ENCODE peak calls at places on chromosomes 12 and 14, in nine cellular contexts. K, W, N, M, X, L, S, A and T are unnamed samples.
A peak's percentile ranks its signal among the peaks of the same experiment; 100 is the strongest.

GRCh38 chr12:103858953-103859601 is 18.0 kb upstream of the NT5DC3 start:
- DNase-seq in K (peak; percentile 87), L (no peak), W (peak; percentile 38), A (no peak), X (peak; percentile 66), N (no peak), S (no peak), M (no peak), T (no peak)

GRCh38 chr12:112001555-112001954 is 11.4 kb downstream of the TMEM116 start:
- DNase-seq in S (no peak), K (no peak), A (no peak), M (no peak), L (no peak), N (no peak), X (no peak), W (no peak), T (no peak)

GRCh38 chr12:106919910-106920544 is 35.7 kb upstream of the TMEM263 start:
- DNase-seq in M (no peak), W (no peak), X (peak; percentile 15), N (peak; percentile 45), S (peak; percentile 29), A (no peak), K (no peak), L (peak; percentile 69), T (peak; percentile 57)

GRCh38 chr12:71710276-71711125 is 24.6 kb downstream of the TMEM19 start:
- DNase-seq in M (no peak), S (no peak), L (no peak), A (no peak), W (no peak), K (peak; percentile 45), X (no peak), N (no peak), T (no peak)

GRCh38 chr14:29240046-29240445 is 473.5 kb downstream of the FOXG1 start:
- DNase-seq in S (no peak), M (no peak), N (no peak), A (no peak), K (no peak), W (no peak), X (no peak), L (no peak), T (no peak)

GRCh38 chr12:9782547-9783382 is 22.1 kb upstream of the CD69 start:
- DNase-seq in A (no peak), W (no peak), K (no peak), S (no peak), X (no peak), M (no peak), N (no peak), L (no peak), T (no peak)

GRCh38 chr12:1533602-1534304 is 60.6 kb downstream of the FBXL14 start:
- DNase-seq in S (no peak), A (peak; percentile 74), M (no peak), L (peak; percentile 4), X (no peak), N (peak; percentile 50), W (no peak), K (no peak), T (no peak)

GRCh38 chr14:104120281-104120741 is 18.1 kb upstream of the KIF26A start:
- DNase-seq in N (no peak), M (no peak), L (no peak), K (no peak), X (no peak), A (no peak), S (no peak), W (no peak), T (no peak)

GRCh38 chr14:69997849-69998248 is 118.6 kb downstream of the SMOC1 start:
- DNase-seq in L (no peak), A (no peak), W (no peak), K (no peak), S (no peak), X (no peak), N (no peak), M (no peak), T (no peak)

GRCh38 chr12:133206390-133206789 is 25.1 kb downstream of the ZNF268 start:
- DNase-seq in K (no peak), X (no peak), N (no peak), M (no peak), W (no peak), A (no peak), L (no peak), S (no peak), T (no peak)

GRCh38 chr14:34930591-34931069 is 52.2 kb upstream of the SRP54 start:
- DNase-seq in N (peak; percentile 74), S (no peak), A (peak; percentile 44), L (no peak), M (peak; percentile 1), X (no peak), W (no peak), K (no peak), T (no peak)

GRCh38 chr14:32226051-32226450 is 23.0 kb upstream of the RNU6-8 start:
- DNase-seq in W (no peak), M (no peak), S (no peak), N (no peak), A (no peak), K (no peak), L (no peak), X (no peak), T (no peak)